ENCODE peak calls at places on chromosomes 6 and 20, in four cellular contexts. I, A, V and H are unnamed samples.

GRCh38 chr6:24296944-24297343 is 60.9 kb downstream of the DCDC2 start:
- DNase-seq in V (no peak), I (no peak), A (no peak), H (no peak)

GRCh38 chr6:125236536-125237327 is 65.0 kb downstream of the HDDC2 start:
- DNase-seq in I (no peak), A (no peak), V (no peak), H (no peak)

GRCh38 chr6:10403385-10404106 is 11.3 kb downstream of the TFAP2A start:
- DNase-seq in V (no peak), I (peak), A (no peak), H (no peak)

GRCh38 chr6:168441434-168442391 is 729 bp downstream of the SMOC2 start:
- DNase-seq in V (peak), I (no peak), A (no peak), H (no peak)

GRCh38 chr20:57208198-57208597 is 58.2 kb downstream of the BMP7 start:
- DNase-seq in I (no peak), A (no peak), V (no peak), H (no peak)

GRCh38 chr6:69719602-69720193 is 77.1 kb downstream of the LMBRD1 start:
- DNase-seq in A (peak), I (peak), V (no peak), H (peak)

GRCh38 chr20:25399038-25399430 is 8.4 kb upstream of the ABHD12 start:
- DNase-seq in V (no peak), A (peak), I (peak), H (peak)

GRCh38 chr6:70592391-70593117 is 25.8 kb downstream of the SDHAF4 start:
- DNase-seq in A (peak), V (no peak), I (no peak), H (no peak)

GRCh38 chr20:40650707-40651106 is 38.3 kb downstream of the MAFB start:
- DNase-seq in V (no peak), A (no peak), I (no peak), H (no peak)

GRCh38 chr6:11754625-11755289 is 23.8 kb downstream of the ADTRP start:
- DNase-seq in V (no peak), A (no peak), I (no peak), H (no peak)

GRCh38 chr6:111823831-111824607 is 49.2 kb downstream of the FYN start:
- DNase-seq in V (no peak), I (no peak), A (peak), H (no peak)

GRCh38 chr20:2234788-2235187 is 61.0 kb upstream of the TGM3 start:
- DNase-seq in A (no peak), V (no peak), I (no peak), H (no peak)

GRCh38 chr6:148779142-148779562 is 32.3 kb downstream of the UST start:
- DNase-seq in V (no peak), I (no peak), A (no peak), H (no peak)

GRCh38 chr20:34637245-34638185 is 39.4 kb downstream of the PIGU start:
- DNase-seq in V (no peak), A (peak), I (no peak), H (no peak)

GRCh38 chr6:112396221-112396620 is 49.1 kb downstream of the RFPL4B start:
- DNase-seq in A (no peak), V (no peak), I (no peak), H (no peak)

GRCh38 chr6:143745160-143746133 is 67.7 kb downstream of the PHACTR2 start:
- DNase-seq in A (peak), I (no peak), V (no peak), H (peak)

GRCh38 chr6:34663371-34663770 is 33.2 kb downstream of the ILRUN start:
- DNase-seq in A (no peak), I (no peak), V (no peak), H (no peak)

GRCh38 chr6:4935486-4935885 is 68.4 kb downstream of the RPP40 start:
- DNase-seq in A (no peak), I (no peak), V (no peak), H (no peak)

GRCh38 chr6:163926642-163927041 is 512.1 kb downstream of the QKI start:
- DNase-seq in I (no peak), V (no peak), A (no peak), H (no peak)

GRCh38 chr6:109204511-109204910 is 109.2 kb downstream of the CEP57L1 start:
- DNase-seq in A (no peak), V (no peak), I (no peak), H (no peak)

GRCh38 chr20:41371361-41371760 is 4.7 kb upstream of the EMILIN3 start:
- DNase-seq in I (no peak), A (no peak), V (no peak), H (no peak)

GRCh38 chr6:139534472-139535115 is 160.1 kb upstream of the CITED2 start:
- DNase-seq in A (no peak), V (no peak), I (peak), H (no peak)

GRCh38 chr6:155524249-155524651 is 68.6 kb upstream of the NOX3 start:
- DNase-seq in V (no peak), A (no peak), I (no peak), H (no peak)

GRCh38 chr6:30156262-30156599 is 4.8 kb downstream of the TRIM10 start:
- DNase-seq in I (peak), A (peak), V (no peak), H (peak)

GRCh38 chr6:87793340-87793739 is 91.3 kb upstream of the AKIRIN2 start:
- DNase-seq in I (no peak), V (no peak), A (no peak), H (no peak)

GRCh38 chr6:100913400-100914276 is 32.5 kb upstream of the ASCC3 start:
- DNase-seq in V (peak), I (no peak), A (peak), H (no peak)

GRCh38 chr6:116055513-116055912 is 5.2 kb downstream of the FRK start:
- DNase-seq in V (no peak), A (no peak), I (no peak), H (no peak)

GRCh38 chr6:137798846-137799245 is 68.2 kb upstream of the TNFAIP3 start:
- DNase-seq in V (no peak), A (no peak), I (no peak), H (no peak)

GRCh38 chr20:44304383-44304782 is 6.6 kb downstream of the FITM2 start:
- DNase-seq in A (no peak), I (no peak), V (no peak), H (no peak)

GRCh38 chr6:28218312-28219248 is 6.5 kb upstream of the ZSCAN9 start:
- DNase-seq in V (peak), A (peak), I (peak), H (no peak)

GRCh38 chr6:150070236-150070860 is 1.4 kb upstream of the ULBP3 start:
- DNase-seq in I (no peak), V (no peak), A (no peak), H (no peak)

GRCh38 chr6:146915671-146916127 is 288.5 kb upstream of the STXBP5 start:
- DNase-seq in A (no peak), I (no peak), V (no peak), H (no peak)

GRCh38 chr6:117483004-117483644 is 650 bp downstream of the DCBLD1 start:
- DNase-seq in I (peak), V (peak), A (peak), H (no peak)

GRCh38 chr6:40097590-40097989 is 163.3 kb upstream of the MOCS1 start:
- DNase-seq in V (no peak), I (no peak), A (no peak), H (no peak)

DNA sequence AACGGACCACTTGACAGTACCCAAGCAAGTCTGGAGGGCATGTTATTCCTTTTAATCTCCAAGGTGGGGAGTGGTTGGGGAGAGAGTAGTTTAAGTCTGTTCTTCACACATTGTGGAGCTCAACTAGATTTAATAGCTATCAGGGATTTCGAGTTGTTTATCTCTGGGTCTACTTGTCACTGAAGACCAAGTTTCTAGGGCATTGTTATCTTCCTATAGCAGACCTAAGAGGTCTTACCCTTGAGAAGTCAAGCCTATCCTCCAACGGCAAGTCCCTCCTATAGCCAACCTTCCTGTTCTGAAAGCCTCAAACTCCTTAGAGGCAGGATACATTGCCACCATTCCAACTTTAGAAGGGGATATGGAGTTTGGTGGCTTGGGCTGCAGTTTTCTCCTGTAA is 164.5 kb upstream of the MOCS1 start:
- DNase-seq in I (no peak), V (no peak), A (no peak), H (no peak)
- TF ChIP-seq EZH2 in I (no peak), V (no peak), A (no peak), H (no peak)

DNA sequence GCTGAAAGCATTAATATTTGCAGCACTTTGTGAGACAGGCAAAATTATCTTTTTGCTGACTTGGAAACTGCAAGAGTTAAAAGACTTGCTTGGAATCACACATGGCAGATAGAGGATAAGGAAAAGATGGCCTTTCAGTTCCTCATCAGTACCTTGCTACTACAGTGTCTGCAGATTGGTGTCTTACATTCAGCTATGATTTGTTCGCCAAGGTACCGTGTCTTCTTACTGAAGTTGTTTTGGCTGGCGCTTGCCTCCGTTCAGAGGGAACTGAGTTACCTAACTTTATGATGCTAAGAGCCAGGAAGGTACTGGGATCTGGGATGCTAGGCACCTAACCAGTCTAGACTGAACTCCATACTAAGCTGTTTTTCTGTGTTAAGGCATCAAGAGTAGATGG is 2.3 kb downstream of the WTAP start:
- DNase-seq in I (no peak), A (no peak), V (no peak), H (no peak)
- TF ChIP-seq POLR2AphosphoS5 in I (no peak), A (no peak), V (no peak), H (no peak)

GRCh38 chr20:16158090-16158975 is 414.9 kb downstream of the KIF16B start:
- DNase-seq in I (no peak), V (no peak), A (no peak), H (no peak)

DNA sequence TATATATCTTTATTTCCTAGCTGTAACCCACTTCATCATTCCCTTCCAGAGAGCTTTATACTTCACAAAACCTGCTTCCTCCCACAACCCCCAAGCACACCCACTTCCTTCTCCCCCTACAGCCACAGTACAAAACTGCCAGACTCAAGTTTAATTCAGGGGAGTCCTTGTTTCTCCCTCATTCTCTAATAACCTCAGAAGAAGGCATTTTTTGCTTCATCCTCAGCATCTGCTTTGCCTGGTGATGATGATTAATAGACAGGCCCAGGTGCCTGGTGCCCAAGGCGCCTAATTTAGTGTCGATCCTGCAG is 414.3 kb downstream of the KIF16B start:
- DNase-seq in I (no peak), V (no peak), A (no peak), H (no peak)
- TF ChIP-seq SRF in I (no peak), V (no peak), A (no peak), H (no peak)

DNA sequence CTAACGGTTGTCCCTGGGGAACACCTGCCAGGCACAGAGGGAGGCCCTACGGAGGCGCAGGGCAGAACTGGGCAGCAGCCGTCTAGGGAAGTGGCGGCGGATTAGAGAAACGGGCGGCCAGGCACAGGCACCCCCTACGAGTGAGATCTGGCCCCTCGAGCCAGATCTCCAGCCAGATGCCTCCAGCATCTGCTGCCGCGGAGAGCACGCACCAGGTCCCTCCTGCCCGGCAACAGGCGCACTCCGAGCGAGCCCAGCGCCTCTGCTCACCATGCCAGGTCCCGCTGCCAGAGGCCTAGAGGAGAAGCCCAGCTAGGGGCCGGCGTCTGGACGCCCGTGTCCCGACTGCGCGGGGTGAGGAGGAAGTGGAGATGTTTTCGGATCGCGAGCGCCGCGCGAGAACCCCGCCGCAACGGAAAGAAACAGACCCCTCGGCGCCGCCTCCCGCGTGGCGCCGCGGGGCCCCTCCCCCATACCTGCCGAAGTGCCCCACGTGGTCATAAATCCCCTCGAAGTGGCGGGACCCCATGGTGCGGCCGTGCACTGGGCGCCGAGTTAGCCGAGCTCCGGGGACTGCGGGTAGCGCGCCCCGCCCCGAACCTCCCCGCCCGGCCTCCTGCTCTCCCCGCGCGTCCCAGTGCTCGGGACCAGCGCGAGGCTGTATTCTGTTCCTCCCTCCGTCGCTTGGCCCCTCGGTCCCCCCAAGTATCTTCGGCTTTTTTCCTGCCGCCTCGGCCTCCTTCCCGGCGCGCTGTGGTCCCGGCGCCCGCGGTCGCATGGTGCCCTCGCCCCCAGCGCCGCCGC is at the start of gene SLC22A16:
- DNase-seq in A (no peak), I (no peak), V (peak), H (no peak)
- TF ChIP-seq EZH2 in A (no peak), I (no peak), V (no peak), H (no peak)

DNA sequence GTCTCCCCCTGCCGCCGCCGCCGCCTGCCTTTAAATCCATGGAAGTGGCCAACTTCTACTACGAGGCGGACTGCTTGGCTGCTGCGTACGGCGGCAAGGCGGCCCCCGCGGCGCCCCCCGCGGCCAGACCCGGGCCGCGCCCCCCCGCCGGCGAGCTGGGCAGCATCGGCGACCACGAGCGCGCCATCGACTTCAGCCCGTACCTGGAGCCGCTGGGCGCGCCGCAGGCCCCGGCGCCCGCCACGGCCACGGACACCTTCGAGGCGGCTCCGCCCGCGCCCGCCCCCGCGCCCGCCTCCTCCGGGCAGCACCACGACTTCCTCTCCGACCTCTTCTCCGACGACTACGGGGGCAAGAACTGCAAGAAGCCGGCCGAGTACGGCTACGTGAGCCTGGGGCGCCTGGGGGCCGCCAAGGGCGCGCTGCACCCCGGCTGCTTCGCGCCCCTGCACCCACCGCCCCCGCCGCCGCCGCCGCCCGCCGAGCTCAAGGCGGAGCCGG is 485 bp downstream of the CEBPB start:
- DNase-seq in I (peak), V (peak), A (no peak), H (no peak)
- TF ChIP-seq POLR2AphosphoS5 in I (peak), V (peak), A (no peak), H (no peak)

DNA sequence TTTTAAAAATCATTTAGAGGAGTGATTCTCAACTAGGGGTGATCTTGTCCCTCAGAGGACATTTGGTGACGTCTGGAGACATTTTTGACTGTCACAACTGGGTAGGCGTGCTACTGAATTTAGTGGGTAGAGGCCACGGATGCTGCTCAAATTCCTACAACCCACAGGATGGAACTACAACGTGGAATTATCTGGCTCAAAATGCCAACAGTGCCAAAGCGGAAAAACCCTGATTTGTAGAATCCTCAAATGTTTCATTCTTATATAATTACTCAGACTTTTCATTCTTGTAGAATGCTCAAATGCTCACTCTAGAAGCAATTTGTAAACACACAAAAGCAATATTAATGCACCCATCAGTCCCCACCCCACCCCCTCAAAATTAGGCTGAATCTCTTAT is 229.8 kb downstream of the ZMYND8 start:
- DNase-seq in I (no peak), A (no peak), V (no peak), H (no peak)
- TF ChIP-seq SRF in I (no peak), A (no peak), V (no peak), H (no peak)

DNA sequence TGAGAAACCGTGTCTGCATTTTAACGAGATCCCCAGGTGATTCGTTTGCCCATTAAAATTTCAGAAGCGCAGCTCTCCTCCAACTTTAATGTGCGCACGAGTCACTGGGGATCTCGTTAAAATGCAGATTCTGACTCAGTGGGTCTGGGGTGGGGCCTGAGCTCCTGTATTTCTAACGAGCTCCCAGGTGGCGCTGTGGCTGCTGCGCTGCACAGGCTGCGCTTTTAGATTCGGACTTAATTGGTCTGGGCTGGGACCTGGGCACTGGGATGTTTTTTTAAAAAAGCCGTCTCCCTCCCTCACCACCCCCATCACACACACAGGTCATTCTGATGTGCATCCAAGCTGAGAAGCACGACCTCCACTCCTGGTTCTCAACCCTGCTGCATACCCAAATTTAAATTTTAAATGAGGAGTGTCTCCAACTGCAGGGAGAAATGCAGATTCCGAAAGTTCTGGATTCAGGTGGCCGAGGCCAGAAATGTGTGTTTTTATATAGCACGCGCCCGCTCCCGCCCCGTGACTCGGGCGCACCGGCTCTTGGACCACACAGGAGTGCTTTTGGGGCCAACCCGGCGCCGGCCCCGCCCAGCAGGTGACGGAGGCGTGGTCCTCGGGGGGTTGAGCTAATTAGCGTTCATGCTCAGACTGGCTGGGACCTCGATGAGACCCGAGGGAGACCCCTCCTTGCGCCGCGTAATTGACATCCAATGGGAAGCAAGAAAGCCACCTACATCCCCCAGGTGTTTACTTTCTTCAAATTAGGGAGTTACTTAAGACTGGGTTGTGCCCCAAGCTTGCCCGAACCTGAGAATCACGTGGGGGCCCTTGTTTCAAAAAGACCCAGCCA is 85.8 kb downstream of the ZFP64 start:
- DNase-seq in A (no peak), V (peak), I (no peak), H (no peak)
- TF ChIP-seq EZH2 in A (no peak), V (no peak), I (no peak), H (no peak)